ENCODE peak calls at places on chromosomes 6 and 20, in seven cellular contexts. One of them, this sample, is unnamed.
A peak's percentile ranks its signal among the peaks of the same experiment; 100 is the strongest.

GRCh38 chr6:37547564-37548061 is 47.9 kb upstream of the CCDC167 start:
- DNase-seq in mesenchymal stem cell: no peak
- DNase-seq in heart left ventricle: no peak
- DNase-seq in cardiac muscle cell: peak; percentile 92
- DNase-seq in mammary epithelial cell: peak; percentile 91
- DNase-seq in lower lobe of right lung: no peak
- DNase-seq in gastrocnemius medialis: no peak
- DNase-seq in this sample: no peak

GRCh38 chr6:56291278-56291917 is 44.0 kb upstream of the COL21A1 start:
- DNase-seq in heart left ventricle: no peak
- DNase-seq in mammary epithelial cell: no peak
- DNase-seq in mesenchymal stem cell: no peak
- DNase-seq in lower lobe of right lung: no peak
- DNase-seq in gastrocnemius medialis: no peak
- DNase-seq in cardiac muscle cell: peak; percentile 46
- DNase-seq in this sample: no peak

GRCh38 chr6:16503919-16504554 is 257.2 kb downstream of the ATXN1 start:
- DNase-seq in mesenchymal stem cell: no peak
- DNase-seq in mammary epithelial cell: no peak
- DNase-seq in cardiac muscle cell: no peak
- DNase-seq in lower lobe of right lung: no peak
- DNase-seq in gastrocnemius medialis: no peak
- DNase-seq in heart left ventricle: no peak
- DNase-seq in this sample: no peak

GRCh38 chr6:30363459-30363858 is 18.5 kb downstream of the RPP21 start:
- DNase-seq in mammary epithelial cell: no peak
- DNase-seq in cardiac muscle cell: no peak
- DNase-seq in mesenchymal stem cell: no peak
- DNase-seq in lower lobe of right lung: no peak
- DNase-seq in heart left ventricle: no peak
- DNase-seq in gastrocnemius medialis: no peak
- DNase-seq in this sample: no peak

GRCh38 chr6:163533443-163533842 is 118.9 kb downstream of the QKI start:
- DNase-seq in cardiac muscle cell: peak; percentile 90
- DNase-seq in mesenchymal stem cell: peak; percentile 95
- DNase-seq in gastrocnemius medialis: no peak
- DNase-seq in heart left ventricle: no peak
- DNase-seq in lower lobe of right lung: no peak
- DNase-seq in mammary epithelial cell: peak; percentile 72
- DNase-seq in this sample: no peak

GRCh38 chr20:16555754-16556153 is 17.5 kb downstream of the KIF16B start:
- DNase-seq in cardiac muscle cell: peak; percentile 38
- DNase-seq in gastrocnemius medialis: no peak
- DNase-seq in mammary epithelial cell: peak; percentile 11
- DNase-seq in mesenchymal stem cell: peak; percentile 54
- DNase-seq in heart left ventricle: no peak
- DNase-seq in lower lobe of right lung: no peak
- DNase-seq in this sample: no peak

GRCh38 chr6:42120895-42121865 is 21.2 kb downstream of the C6orf132 start:
- DNase-seq in lower lobe of right lung: peak; percentile 72
- DNase-seq in heart left ventricle: no peak
- DNase-seq in mesenchymal stem cell: no peak
- DNase-seq in cardiac muscle cell: no peak
- DNase-seq in gastrocnemius medialis: no peak
- DNase-seq in mammary epithelial cell: no peak
- DNase-seq in this sample: no peak

GRCh38 chr6:36154286-36154685 is 24.0 kb downstream of the MAPK13 start:
- DNase-seq in mammary epithelial cell: peak; percentile 59
- DNase-seq in gastrocnemius medialis: no peak
- DNase-seq in heart left ventricle: no peak
- DNase-seq in cardiac muscle cell: no peak
- DNase-seq in lower lobe of right lung: no peak
- DNase-seq in mesenchymal stem cell: no peak
- DNase-seq in this sample: no peak

GRCh38 chr6:168528457-168529095 is 87.6 kb downstream of the SMOC2 start:
- DNase-seq in cardiac muscle cell: peak; percentile 32
- DNase-seq in mesenchymal stem cell: no peak
- DNase-seq in heart left ventricle: no peak
- DNase-seq in mammary epithelial cell: no peak
- DNase-seq in gastrocnemius medialis: no peak
- DNase-seq in lower lobe of right lung: no peak
- DNase-seq in this sample: no peak

GRCh38 chr20:60630609-60631008 is 621.5 kb upstream of the CDH4 start:
- DNase-seq in cardiac muscle cell: no peak
- DNase-seq in heart left ventricle: no peak
- DNase-seq in mammary epithelial cell: no peak
- DNase-seq in mesenchymal stem cell: no peak
- DNase-seq in lower lobe of right lung: no peak
- DNase-seq in gastrocnemius medialis: no peak
- DNase-seq in this sample: no peak

GRCh38 chr6:160859822-160860221 is 131.7 kb upstream of the MAP3K4 start:
- DNase-seq in lower lobe of right lung: no peak
- DNase-seq in mesenchymal stem cell: no peak
- DNase-seq in heart left ventricle: no peak
- DNase-seq in mammary epithelial cell: no peak
- DNase-seq in gastrocnemius medialis: no peak
- DNase-seq in cardiac muscle cell: no peak
- DNase-seq in this sample: no peak

GRCh38 chr6:156992396-156992795 is 215.2 kb downstream of the ARID1B start:
- DNase-seq in heart left ventricle: peak; percentile 46
- DNase-seq in mesenchymal stem cell: peak; percentile 23
- DNase-seq in cardiac muscle cell: peak; percentile 38
- DNase-seq in lower lobe of right lung: no peak
- DNase-seq in gastrocnemius medialis: no peak
- DNase-seq in mammary epithelial cell: no peak
- DNase-seq in this sample: no peak

GRCh38 chr20:49889943-49890650 is 25.2 kb downstream of the SPATA2 start:
- DNase-seq in mammary epithelial cell: no peak
- DNase-seq in lower lobe of right lung: no peak
- DNase-seq in heart left ventricle: no peak
- DNase-seq in gastrocnemius medialis: no peak
- DNase-seq in mesenchymal stem cell: no peak
- DNase-seq in cardiac muscle cell: no peak
- DNase-seq in this sample: no peak

GRCh38 chr6:158046201-158047119 is 64.8 kb downstream of the SYNJ2 start:
- DNase-seq in mesenchymal stem cell: no peak
- DNase-seq in cardiac muscle cell: no peak
- DNase-seq in heart left ventricle: no peak
- DNase-seq in gastrocnemius medialis: no peak
- DNase-seq in mammary epithelial cell: no peak
- DNase-seq in lower lobe of right lung: peak; percentile 10
- DNase-seq in this sample: no peak

GRCh38 chr6:81708306-81708705 is 44.2 kb downstream of the TENT5A start:
- DNase-seq in gastrocnemius medialis: no peak
- DNase-seq in cardiac muscle cell: no peak
- DNase-seq in mesenchymal stem cell: no peak
- DNase-seq in heart left ventricle: no peak
- DNase-seq in mammary epithelial cell: no peak
- DNase-seq in lower lobe of right lung: no peak
- DNase-seq in this sample: no peak

GRCh38 chr6:67047996-67048395 is 1341.0 kb upstream of the EYS start:
- DNase-seq in gastrocnemius medialis: no peak
- DNase-seq in heart left ventricle: no peak
- DNase-seq in mesenchymal stem cell: peak; percentile 51
- DNase-seq in mammary epithelial cell: no peak
- DNase-seq in lower lobe of right lung: no peak
- DNase-seq in cardiac muscle cell: no peak
- DNase-seq in this sample: no peak

GRCh38 chr6:157240960-157241311 is 82.4 kb downstream of the TMEM242 start:
- DNase-seq in lower lobe of right lung: no peak
- DNase-seq in heart left ventricle: no peak
- DNase-seq in gastrocnemius medialis: no peak
- DNase-seq in cardiac muscle cell: no peak
- DNase-seq in mammary epithelial cell: no peak
- DNase-seq in mesenchymal stem cell: no peak
- DNase-seq in this sample: no peak

GRCh38 chr6:105862936-105863603 is 223.1 kb upstream of the PRDM1 start:
- DNase-seq in cardiac muscle cell: no peak
- DNase-seq in mesenchymal stem cell: no peak
- DNase-seq in heart left ventricle: no peak
- DNase-seq in gastrocnemius medialis: no peak
- DNase-seq in mammary epithelial cell: no peak
- DNase-seq in lower lobe of right lung: no peak
- DNase-seq in this sample: no peak

GRCh38 chr20:41512624-41513023 is 105.6 kb downstream of the CHD6 start:
- DNase-seq in cardiac muscle cell: no peak
- DNase-seq in heart left ventricle: no peak
- DNase-seq in mesenchymal stem cell: no peak
- DNase-seq in lower lobe of right lung: no peak
- DNase-seq in gastrocnemius medialis: no peak
- DNase-seq in mammary epithelial cell: no peak
- DNase-seq in this sample: no peak

GRCh38 chr20:2759603-2760360 is 40.6 kb downstream of the CPXM1 start:
- DNase-seq in heart left ventricle: no peak
- DNase-seq in lower lobe of right lung: no peak
- DNase-seq in cardiac muscle cell: no peak
- DNase-seq in mesenchymal stem cell: no peak
- DNase-seq in mammary epithelial cell: no peak
- DNase-seq in gastrocnemius medialis: no peak
- DNase-seq in this sample: no peak

GRCh38 chr20:57124800-57125399 is 141.5 kb downstream of the BMP7 start:
- DNase-seq in cardiac muscle cell: no peak
- DNase-seq in heart left ventricle: no peak
- DNase-seq in mammary epithelial cell: no peak
- DNase-seq in mesenchymal stem cell: peak; percentile 11
- DNase-seq in lower lobe of right lung: no peak
- DNase-seq in gastrocnemius medialis: no peak
- DNase-seq in this sample: no peak

GRCh38 chr6:88426005-88426404 is 259.9 kb upstream of the CNR1 start:
- DNase-seq in cardiac muscle cell: no peak
- DNase-seq in heart left ventricle: no peak
- DNase-seq in lower lobe of right lung: no peak
- DNase-seq in mammary epithelial cell: no peak
- DNase-seq in gastrocnemius medialis: no peak
- DNase-seq in mesenchymal stem cell: no peak
- DNase-seq in this sample: no peak

GRCh38 chr20:51309128-51309527 is 233.4 kb downstream of the NFATC2 start:
- DNase-seq in lower lobe of right lung: no peak
- DNase-seq in mesenchymal stem cell: no peak
- DNase-seq in gastrocnemius medialis: no peak
- DNase-seq in cardiac muscle cell: no peak
- DNase-seq in mammary epithelial cell: no peak
- DNase-seq in heart left ventricle: no peak
- DNase-seq in this sample: no peak

GRCh38 chr6:167825059-167825758 is 1.5 kb upstream of the AFDN start:
- DNase-seq in heart left ventricle: no peak
- DNase-seq in mesenchymal stem cell: no peak
- DNase-seq in cardiac muscle cell: peak; percentile 68
- DNase-seq in gastrocnemius medialis: no peak
- DNase-seq in mammary epithelial cell: no peak
- DNase-seq in lower lobe of right lung: no peak
- DNase-seq in this sample: no peak

GRCh38 chr20:53567379-53567778 is 26.3 kb downstream of the ZNF217 start:
- DNase-seq in heart left ventricle: no peak
- DNase-seq in gastrocnemius medialis: no peak
- DNase-seq in mammary epithelial cell: no peak
- DNase-seq in mesenchymal stem cell: no peak
- DNase-seq in cardiac muscle cell: no peak
- DNase-seq in lower lobe of right lung: no peak
- DNase-seq in this sample: no peak

GRCh38 chr6:163828038-163828790 is 413.7 kb downstream of the QKI start:
- DNase-seq in mammary epithelial cell: no peak
- DNase-seq in cardiac muscle cell: no peak
- DNase-seq in mesenchymal stem cell: no peak
- DNase-seq in heart left ventricle: no peak
- DNase-seq in gastrocnemius medialis: no peak
- DNase-seq in lower lobe of right lung: no peak
- DNase-seq in this sample: peak; percentile 62

GRCh38 chr6:11909696-11910132 is 102.4 kb upstream of the HIVEP1 start:
- DNase-seq in mesenchymal stem cell: no peak
- DNase-seq in lower lobe of right lung: no peak
- DNase-seq in mammary epithelial cell: peak; percentile 8
- DNase-seq in gastrocnemius medialis: no peak
- DNase-seq in cardiac muscle cell: peak; percentile 68
- DNase-seq in heart left ventricle: no peak
- DNase-seq in this sample: no peak

GRCh38 chr6:111565316-111566221 is 40.1 kb downstream of the TRAF3IP2 start:
- DNase-seq in mesenchymal stem cell: no peak
- DNase-seq in cardiac muscle cell: no peak
- DNase-seq in heart left ventricle: no peak
- DNase-seq in gastrocnemius medialis: no peak
- DNase-seq in mammary epithelial cell: no peak
- DNase-seq in lower lobe of right lung: no peak
- DNase-seq in this sample: no peak
- H3K4me1 ChIP-seq in mesenchymal stem cell: peaks cover 13% of the 10 kb centered on the region
- H3K4me1 ChIP-seq in cardiac muscle cell: peaks cover 25% of the 10 kb centered on the region
- H3K4me1 ChIP-seq in heart left ventricle: peaks cover 49% of the 10 kb centered on the region
- H3K4me1 ChIP-seq in gastrocnemius medialis: peaks cover 57% of the 10 kb centered on the region
- H3K4me1 ChIP-seq in mammary epithelial cell: peaks cover 54% of the 10 kb centered on the region
- H3K4me1 ChIP-seq in lower lobe of right lung: peaks cover 54% of the 10 kb centered on the region
- H3K4me1 ChIP-seq in this sample: no peaks in the 10 kb centered on the region

GRCh38 chr20:32586291-32586690 is 1.2 kb upstream of the NOL4L start:
- DNase-seq in mammary epithelial cell: no peak
- DNase-seq in heart left ventricle: no peak
- DNase-seq in mesenchymal stem cell: no peak
- DNase-seq in gastrocnemius medialis: no peak
- DNase-seq in cardiac muscle cell: no peak
- DNase-seq in lower lobe of right lung: no peak
- DNase-seq in this sample: no peak
- H3K27me3 ChIP-seq in mammary epithelial cell: no peaks in the 10 kb centered on the region
- H3K27me3 ChIP-seq in heart left ventricle: peaks cover 4% of the 10 kb centered on the region
- H3K27me3 ChIP-seq in mesenchymal stem cell: peaks cover 25% of the 10 kb centered on the region
- H3K27me3 ChIP-seq in gastrocnemius medialis: peaks cover 16% of the 10 kb centered on the region
- H3K27me3 ChIP-seq in cardiac muscle cell: peaks cover 14% of the 10 kb centered on the region
- H3K27me3 ChIP-seq in lower lobe of right lung: peaks cover 32% of the 10 kb centered on the region
- H3K27me3 ChIP-seq in this sample: no peaks in the 10 kb centered on the region

DNA sequence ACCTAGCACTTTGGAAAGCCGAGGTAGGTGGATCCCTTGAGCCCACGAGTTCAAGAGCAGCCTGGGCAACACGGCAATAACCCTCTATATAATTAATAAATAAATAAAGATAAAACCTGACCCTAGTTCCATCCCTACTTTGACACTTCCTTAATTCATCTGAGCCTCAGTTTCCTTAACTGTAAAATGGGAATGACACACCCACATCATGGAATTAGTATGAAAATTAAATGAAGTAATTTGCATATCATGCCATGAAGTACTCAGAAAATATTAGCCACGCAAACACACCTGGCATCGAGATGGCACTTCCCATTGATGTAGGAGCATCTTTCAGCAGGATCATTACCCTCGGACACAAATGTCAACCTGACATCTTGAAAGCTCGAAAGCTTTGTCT is 19.1 kb downstream of the ZMYND8 start:
- DNase-seq in mesenchymal stem cell: no peak
- DNase-seq in heart left ventricle: no peak
- DNase-seq in cardiac muscle cell: no peak
- DNase-seq in lower lobe of right lung: no peak
- DNase-seq in mammary epithelial cell: no peak
- DNase-seq in gastrocnemius medialis: no peak
- DNase-seq in this sample: no peak
- H3K4me3 ChIP-seq in mesenchymal stem cell: no peak overlapping the region
- H3K4me3 ChIP-seq in heart left ventricle: no peak overlapping the region
- H3K4me3 ChIP-seq in cardiac muscle cell: no peak overlapping the region
- H3K4me3 ChIP-seq in lower lobe of right lung: no peak overlapping the region
- H3K4me3 ChIP-seq in mammary epithelial cell: no peak overlapping the region
- H3K4me3 ChIP-seq in gastrocnemius medialis: no peak overlapping the region
- H3K4me3 ChIP-seq in this sample: no peak overlapping the region

DNA sequence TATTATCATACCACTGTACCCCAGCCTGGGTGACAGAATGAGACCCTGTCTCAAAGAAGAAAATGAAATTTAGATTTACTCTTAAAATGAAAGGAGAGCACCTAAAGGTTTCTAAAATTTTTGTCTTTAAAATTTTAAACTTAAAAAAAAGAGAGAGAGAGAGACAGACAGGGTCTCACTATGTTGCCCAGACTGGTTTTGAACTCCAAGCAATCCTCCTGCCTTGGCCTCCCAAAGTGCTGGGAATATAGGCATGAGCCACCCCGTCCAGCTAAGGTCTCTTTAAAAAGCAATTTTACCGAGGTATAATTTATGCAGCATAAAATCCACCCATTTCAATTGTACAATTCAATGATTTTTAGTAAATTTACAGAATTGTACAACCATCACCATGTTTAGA is 33.2 kb downstream of the ILRUN start:
- DNase-seq in lower lobe of right lung: no peak
- DNase-seq in cardiac muscle cell: no peak
- DNase-seq in mammary epithelial cell: no peak
- DNase-seq in heart left ventricle: no peak
- DNase-seq in mesenchymal stem cell: no peak
- DNase-seq in gastrocnemius medialis: no peak
- DNase-seq in this sample: no peak
- H3K4me1 ChIP-seq in lower lobe of right lung: peaks cover 52% of the 10 kb centered on the region
- H3K4me1 ChIP-seq in cardiac muscle cell: peaks cover 5% of the 10 kb centered on the region
- H3K4me1 ChIP-seq in mammary epithelial cell: peaks cover 10% of the 10 kb centered on the region
- H3K4me1 ChIP-seq in heart left ventricle: peaks cover 36% of the 10 kb centered on the region
- H3K4me1 ChIP-seq in mesenchymal stem cell: peaks cover 6% of the 10 kb centered on the region
- H3K4me1 ChIP-seq in gastrocnemius medialis: peaks cover 43% of the 10 kb centered on the region
- H3K4me1 ChIP-seq in this sample: peaks cover 43% of the 10 kb centered on the region

This sample was measured in right atrium auricular region.